ENCODE peak calls at places on chromosomes 6 and 20, in five cellular contexts. L is CD14-positive monocyte; F is cardiac fibroblast; W is activated CD4-positive, alpha-beta T cell treated with anti-CD3 and anti-CD28 coated beads, Interleukin-2, amount 10 ng/mL, durations not matched to agents 7 days and 5 days; T is fibroblast of the conjunctiva. R is an unnamed sample.

GRCh38 chr20:12414446-12415274 is 497.0 kb downstream of the BTBD3 start:
- DNase-seq in L (no peak), F (peak), W (no peak), T (no peak), R (peak)

GRCh38 chr6:155201461-155202226 is 62.2 kb upstream of the CLDN20 start:
- DNase-seq in L (no peak), F (peak), W (no peak), T (peak), R (no peak)

GRCh38 chr6:41428995-41429417 is 93.6 kb downstream of the NCR2 start:
- DNase-seq in L (no peak), F (peak), W (no peak), T (no peak), R (peak)

GRCh38 chr20:34528921-34529297 is 12.7 kb downstream of the DYNLRB1 start:
- DNase-seq in L (no peak), F (no peak), W (no peak), T (no peak), R (peak)

GRCh38 chr20:48739395-48740268 is 88.2 kb downstream of the PREX1 start:
- DNase-seq in L (no peak), F (no peak), W (peak), T (no peak), R (no peak)

GRCh38 chr20:46365483-46366215 is 40.8 kb downstream of the ELMO2 start:
- DNase-seq in L (peak), F (no peak), W (no peak), T (no peak), R (no peak)

GRCh38 chr6:98657764-98658163 is 176.6 kb upstream of the POU3F2 start:
- DNase-seq in L (no peak), F (peak), W (peak), T (no peak), R (peak)

GRCh38 chr6:46234156-46234556 is 63.4 kb upstream of the ENPP5 start:
- DNase-seq in L (no peak), F (no peak), W (no peak), T (no peak), R (no peak)

GRCh38 chr6:157637941-157638340 is 185.1 kb upstream of the SNX9 start:
- DNase-seq in L (no peak), F (no peak), W (no peak), T (no peak), R (no peak)

GRCh38 chr6:36386495-36387439 is 702 bp downstream of the ETV7 start:
- DNase-seq in L (no peak), F (peak), W (peak), T (peak), R (peak)

GRCh38 chr20:1816384-1817381 is 78.5 kb upstream of the SIRPA start:
- DNase-seq in L (no peak), F (peak), W (peak), T (no peak), R (peak)

GRCh38 chr6:37878150-37878710 is 58.7 kb downstream of the ZFAND3 start:
- DNase-seq in L (no peak), F (no peak), W (no peak), T (no peak), R (no peak)

GRCh38 chr6:14953806-14954205 is 292.1 kb upstream of the JARID2 start:
- DNase-seq in L (no peak), F (no peak), W (no peak), T (no peak), R (no peak)

GRCh38 chr6:23003671-23004598 is 434.6 kb downstream of the HDGFL1 start:
- DNase-seq in L (no peak), F (peak), W (no peak), T (peak), R (peak)

GRCh38 chr6:163391983-163392382 is 22.5 kb upstream of the QKI start:
- DNase-seq in L (no peak), F (peak), W (no peak), T (no peak), R (no peak)

GRCh38 chr6:21158873-21159272 is 434.7 kb upstream of the SOX4 start:
- DNase-seq in L (no peak), F (no peak), W (no peak), T (no peak), R (no peak)